ENCODE peak calls at places on chromosomes 16 and 17, in five cellular contexts. V is prostate gland, P is heart left ventricle, J is HFF-Myc, Q is stomach. W is an unnamed sample.

GRCh38 chr16:35749253-35750141 is 2290.1 kb downstream of the TP53TG3F start:
- DNase-seq in V (no peak), P (no peak), J (no peak), Q (no peak), W (no peak)

GRCh38 chr17:44133918-44134476 is 7.7 kb upstream of the HROB start:
- DNase-seq in V (no peak), P (no peak), J (no peak), Q (no peak), W (no peak)

GRCh38 chr17:82687375-82687861 is 11.1 kb downstream of the RAB40B start:
- DNase-seq in V (peak; percentile 79), P (peak; percentile 42), J (no peak), Q (peak; percentile 46), W (peak; percentile 70)

GRCh38 chr16:57775661-57776469 is 26.4 kb downstream of the KIFC3 start:
- DNase-seq in V (no peak), P (peak; percentile 27), J (no peak), Q (no peak), W (no peak)

GRCh38 chr16:23975293-23975692 is 139.5 kb downstream of the PRKCB start:
- DNase-seq in V (no peak), P (no peak), J (no peak), Q (no peak), W (no peak)

GRCh38 chr16:89093602-89094251 is at the start of gene ACSF3:
- DNase-seq in V (peak; percentile 24), P (peak; percentile 61), J (no peak), Q (peak; percentile 72), W (peak; percentile 57)

GRCh38 chr17:53335443-53335842 is 487.3 kb upstream of the KIF2B start:
- DNase-seq in V (no peak), P (no peak), J (no peak), Q (no peak), W (no peak)

GRCh38 chr17:61275395-61275794 is 124.2 kb upstream of the TBX2 start:
- DNase-seq in V (no peak), P (no peak), J (no peak), Q (no peak), W (no peak)

GRCh38 chr17:40301315-40301714 is 7.7 kb upstream of the RARA start:
- DNase-seq in V (peak; percentile 64), P (no peak), J (no peak), Q (peak; percentile 64), W (peak; percentile 43)

GRCh38 chr16:27405546-27406451 is 3.8 kb downstream of the IL21R start:
- DNase-seq in V (no peak), P (no peak), J (no peak), Q (no peak), W (no peak)
- TF ChIP-seq CTCF in V (no peak), P (no peak), J (no peak), Q (no peak), W (no peak)

DNA sequence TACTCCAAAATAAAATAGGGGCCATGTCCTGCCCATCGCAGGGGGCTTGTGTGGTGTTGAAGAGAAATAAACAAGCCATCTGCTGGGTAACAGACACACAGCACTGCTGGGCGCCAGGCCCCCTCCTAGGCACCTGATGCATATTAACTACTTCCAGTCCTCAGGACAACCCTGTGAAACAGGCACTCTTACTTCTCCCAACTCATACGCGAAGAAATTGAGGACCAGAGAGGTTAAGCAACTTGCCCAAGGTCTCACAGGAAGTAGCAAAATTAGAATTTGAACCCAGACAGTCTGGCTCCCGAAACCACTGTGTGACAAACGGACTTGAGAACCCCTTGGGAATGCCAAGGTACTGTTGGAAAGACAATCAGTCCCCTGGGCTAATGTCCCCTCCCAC is 2.8 kb downstream of the STX1B start:
- DNase-seq in V (no peak), P (no peak), J (no peak), Q (no peak), W (no peak)
- H3K4me3 ChIP-seq in V (no peak overlapping the region), P (no peak overlapping the region), J (no peak overlapping the region), Q (no peak overlapping the region), W (no peak overlapping the region)

GRCh38 chr16:535446-536405 is 8.2 kb downstream of the CAPN15 start:
- DNase-seq in V (no peak), P (no peak), J (no peak), Q (peak; percentile 81), W (peak; percentile 83)

GRCh38 chr16:539901-540530 is 12.5 kb downstream of the CAPN15 start:
- DNase-seq in V (no peak), P (no peak), J (no peak), Q (no peak), W (no peak)

GRCh38 chr16:536746-537145 is 9.2 kb downstream of the CAPN15 start:
- DNase-seq in V (no peak), P (no peak), J (no peak), Q (no peak), W (no peak)

GRCh38 chr16:534856-535445 is 7.4 kb downstream of the CAPN15 start:
- DNase-seq in V (no peak), P (no peak), J (no peak), Q (no peak), W (no peak)

DNA sequence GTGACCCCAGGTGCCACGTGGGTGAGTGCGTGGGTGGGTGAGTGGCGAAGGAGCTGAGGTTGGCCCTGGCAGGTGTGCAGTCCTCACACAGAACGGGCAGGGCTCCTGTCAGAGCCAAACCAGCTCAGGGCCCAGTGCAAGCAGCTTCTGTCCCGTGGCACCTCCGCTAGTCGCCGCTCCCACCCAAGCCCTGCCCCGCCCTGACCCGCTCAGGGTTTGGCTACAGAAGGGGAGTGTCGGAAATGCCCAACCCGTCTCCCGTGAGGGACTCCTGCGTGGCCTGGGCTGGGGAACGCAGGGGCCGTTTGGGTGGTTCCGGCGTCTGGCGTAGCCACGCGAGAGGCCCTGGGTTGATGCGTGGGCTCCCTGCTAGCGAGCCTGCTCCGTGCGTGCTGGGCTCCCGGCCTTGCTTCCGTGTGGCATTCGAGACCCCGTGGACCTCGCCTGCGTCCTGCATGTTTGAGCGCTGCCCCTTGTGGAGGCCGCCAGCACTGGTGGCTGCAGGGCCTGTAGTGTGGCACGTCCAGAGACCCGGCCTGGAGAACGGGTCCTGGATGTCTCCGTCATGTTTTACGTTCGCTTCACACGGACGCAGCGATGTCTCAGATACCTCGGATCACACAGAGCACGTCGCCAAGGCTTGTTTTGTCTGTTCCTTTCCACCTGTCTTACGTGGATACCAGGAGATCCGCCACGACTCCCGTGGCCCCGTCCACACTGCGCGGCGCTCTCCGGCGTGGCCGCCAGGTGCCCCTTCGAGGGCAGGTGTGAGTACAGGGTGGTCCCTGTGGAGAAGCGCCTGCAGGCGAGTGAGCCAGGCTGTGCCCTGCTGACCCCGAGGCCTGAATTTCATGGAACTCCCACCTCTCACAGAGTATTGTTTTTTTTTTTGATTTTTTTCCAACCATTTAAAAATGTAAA is 10.2 kb downstream of the CAPN15 start:
- DNase-seq in V (no peak), P (no peak), J (no peak), Q (no peak), W (no peak)
- TF ChIP-seq CTCF in V (no peak), P (no peak), J (peak; percentile 6), Q (no peak), W (no peak)

DNA sequence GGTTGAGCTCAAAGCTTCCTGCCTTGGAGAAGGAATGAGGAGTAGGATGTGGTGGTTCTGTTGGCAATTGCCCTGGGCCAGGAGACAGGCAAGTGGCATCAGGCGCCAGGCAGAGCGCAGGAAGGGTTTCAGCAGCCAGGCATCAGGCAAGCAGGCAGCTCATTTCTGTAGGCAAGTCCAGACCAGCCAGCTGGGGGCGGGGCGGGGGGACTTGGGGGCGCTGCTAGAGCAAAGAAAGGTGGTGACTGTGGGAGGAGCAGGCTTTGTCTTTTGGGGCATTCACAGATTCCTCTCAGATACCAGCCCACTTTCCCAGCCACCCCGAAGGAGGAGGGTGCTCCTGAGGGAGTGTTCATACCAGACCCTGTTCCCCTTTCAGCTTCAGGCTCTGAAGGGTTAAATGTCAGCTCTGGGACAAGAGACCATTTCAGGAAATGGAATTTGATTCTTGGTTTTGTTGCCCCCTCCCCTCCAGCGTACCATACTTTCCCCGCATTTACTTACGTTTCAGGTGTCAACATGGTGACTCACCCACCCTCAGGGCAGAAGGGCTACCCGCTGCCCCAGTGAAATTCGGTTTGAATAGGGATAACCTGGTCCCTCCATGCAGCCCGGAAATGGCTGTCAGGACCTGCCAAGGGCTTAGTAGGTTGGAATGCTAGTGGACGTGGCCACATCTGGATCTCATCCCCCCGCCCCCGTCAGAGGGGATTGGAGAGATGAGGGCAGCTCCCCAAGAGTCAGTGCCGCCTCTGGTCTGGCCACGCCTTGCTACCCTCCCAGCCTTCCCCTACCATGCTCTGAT is 13.2 kb downstream of the NGFR start:
- DNase-seq in V (peak; percentile 90), P (no peak), J (peak; percentile 72), Q (no peak), W (peak; percentile 96)
- H3K4me3 ChIP-seq in V (no peak overlapping the region), P (no peak overlapping the region), J (peak overlapping the region; percentile 16), Q (no peak overlapping the region), W (no peak overlapping the region)

GRCh38 chr17:54982399-54982798 is 13.8 kb downstream of the STXBP4 start:
- DNase-seq in V (no peak), P (no peak), J (no peak), Q (no peak), W (no peak)
- TF ChIP-seq CTCF in V (no peak), P (no peak), J (no peak), Q (no peak), W (no peak)

DNA sequence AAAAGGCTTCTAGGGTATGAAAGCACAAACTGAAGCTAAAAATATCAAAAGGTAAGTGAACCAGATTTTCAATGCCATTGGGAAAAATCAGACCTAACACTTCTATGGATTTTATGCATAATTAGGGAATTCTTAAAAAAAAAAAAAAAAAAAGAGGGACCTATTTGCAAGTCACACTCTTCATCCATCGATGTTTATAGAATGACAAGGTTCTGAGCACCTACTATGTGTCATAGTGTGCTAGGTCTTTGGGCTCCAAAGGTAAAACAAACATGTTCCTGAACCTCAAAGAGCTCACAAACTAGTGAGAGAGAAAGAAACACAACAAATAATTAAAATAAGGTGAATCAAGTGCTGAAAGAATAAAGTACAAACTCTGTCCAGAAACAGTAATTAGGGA is 1.9 kb downstream of the HEATR6 start:
- DNase-seq in V (no peak), P (no peak), J (no peak), Q (no peak), W (no peak)
- H3K4me3 ChIP-seq in V (no peak overlapping the region), P (no peak overlapping the region), J (peak overlapping the region; percentile 55), Q (no peak overlapping the region), W (no peak overlapping the region)

GRCh38 chr16:9144106-9144505 is 52.7 kb downstream of the HAPSTR1 start:
- DNase-seq in V (no peak), P (no peak), J (no peak), Q (no peak), W (no peak)
- TF ChIP-seq CTCF in V (no peak), P (no peak), J (no peak), Q (no peak), W (no peak)

DNA sequence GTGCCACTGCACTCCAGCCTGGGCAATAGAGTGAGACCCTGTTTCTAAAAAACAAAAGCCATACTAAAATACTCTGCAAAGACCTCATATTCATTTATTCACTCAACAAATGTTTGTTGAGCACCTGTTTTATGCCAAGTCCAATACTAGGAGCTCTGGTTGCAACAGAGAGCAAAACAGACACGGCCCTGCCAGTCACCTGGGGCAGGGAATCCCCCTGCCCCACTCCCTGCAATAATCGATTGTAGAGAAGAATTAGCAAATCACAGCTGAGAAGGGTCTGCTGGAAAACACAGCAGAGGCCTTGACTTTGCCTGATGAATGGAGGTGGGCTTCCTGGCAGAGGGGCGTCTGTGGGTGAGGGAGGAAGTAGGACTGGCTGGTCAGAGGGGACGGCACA is 50.8 kb downstream of the IRF8 start:
- DNase-seq in V (no peak), P (no peak), J (no peak), Q (no peak), W (no peak)
- H3K4me3 ChIP-seq in V (no peak overlapping the region), P (no peak overlapping the region), J (no peak overlapping the region), Q (no peak overlapping the region), W (no peak overlapping the region)